ENCODE peak calls at places on chromosomes 7 and 10, in six cellular contexts. Y is psoas muscle, Z is neural progenitor cell, W is esophagus muscularis mucosa, K is A673, D is ovary. I is an unnamed sample. For H3K36me3, the result is how much of the 10 kb centered on the place peaks cover.

GRCh38 chr10:47346572-47347302 is 1.4 kb upstream of the RBP3 start:
- DNase-seq in Y (peak), Z (no peak), W (no peak), K (peak), D (no peak), I (no peak)

GRCh38 chr10:97428572-97428981 is 2.6 kb downstream of the PGAM1 start:
- DNase-seq in Y (no peak), Z (peak), W (no peak), K (peak), D (no peak), I (no peak)

GRCh38 chr10:91983403-91983802 is 59.8 kb downstream of the BTAF1 start:
- DNase-seq in Y (no peak), Z (no peak), W (no peak), K (no peak), D (no peak), I (peak)

GRCh38 chr10:125329056-125329455 is 168.7 kb upstream of the CTBP2 start:
- DNase-seq in Y (no peak), Z (no peak), W (no peak), K (no peak), D (no peak), I (no peak)

GRCh38 chr7:96675548-96675947 is 34.1 kb downstream of the SEM1 start:
- DNase-seq in Y (no peak), Z (no peak), W (no peak), K (peak), D (no peak), I (no peak)

GRCh38 chr10:89206402-89207180 is 526 bp downstream of the CH25H start:
- DNase-seq in Y (peak), Z (no peak), W (peak), K (no peak), D (peak), I (peak)

GRCh38 chr7:75617634-75618234 is 121.0 kb downstream of the HIP1 start:
- DNase-seq in Y (peak), Z (no peak), W (peak), K (no peak), D (no peak), I (peak)

GRCh38 chr7:6346581-6346980 is 74.2 kb upstream of the CYTH3 start:
- DNase-seq in Y (no peak), Z (peak), W (no peak), K (no peak), D (no peak), I (no peak)

GRCh38 chr7:152366662-152367061 is 69.1 kb downstream of the KMT2C start:
- DNase-seq in Y (peak), Z (no peak), W (no peak), K (no peak), D (peak), I (peak)

GRCh38 chr10:79250259-79250658 is 97.0 kb upstream of the PPIF start:
- DNase-seq in Y (peak), Z (no peak), W (no peak), K (no peak), D (no peak), I (no peak)

GRCh38 chr10:13712799-13713581 is 126.2 kb downstream of the PRPF18 start:
- DNase-seq in Y (peak), Z (no peak), W (peak), K (peak), D (no peak), I (peak)

GRCh38 chr7:106609416-106609815 is 51.5 kb downstream of the CCDC71L start:
- DNase-seq in Y (no peak), Z (no peak), W (no peak), K (peak), D (no peak), I (no peak)

GRCh38 chr10:88542522-88542921 is 40.6 kb downstream of the RNLS start:
- DNase-seq in Y (no peak), Z (no peak), W (no peak), K (no peak), D (no peak), I (no peak)

GRCh38 chr10:89891006-89891405 is 189.6 kb downstream of the KIF20B start:
- DNase-seq in Y (no peak), Z (no peak), W (no peak), K (no peak), D (no peak), I (no peak)

GRCh38 chr7:8190121-8190895 is 71.7 kb downstream of the ICA1 start:
- DNase-seq in Y (no peak), Z (peak), W (no peak), K (peak), D (peak), I (no peak)

GRCh38 chr10:72567421-72567820 is 58.5 kb downstream of the MICU1 start:
- DNase-seq in Y (peak), Z (no peak), W (no peak), K (no peak), D (no peak), I (no peak)

GRCh38 chr10:132522521-132523411 is 14.8 kb upstream of the INPP5A start:
- DNase-seq in Y (peak), Z (no peak), W (no peak), K (no peak), D (peak), I (peak)

GRCh38 chr10:89369142-89370105 is 8.4 kb upstream of the IFIT1B start:
- DNase-seq in Y (no peak), Z (peak), W (no peak), K (peak), D (no peak), I (no peak)

GRCh38 chr10:128078136-128078969 is 47.9 kb downstream of the MKI67 start:
- DNase-seq in Y (no peak), Z (peak), W (no peak), K (peak), D (no peak), I (no peak)

GRCh38 chr10:94210465-94211186 is 152.1 kb downstream of the NOC3L start:
- DNase-seq in Y (no peak), Z (no peak), W (no peak), K (no peak), D (peak), I (no peak)

GRCh38 chr7:65269150-65269856 is 104.4 kb upstream of the ZNF92 start:
- DNase-seq in Y (no peak), Z (peak), W (no peak), K (peak), D (peak), I (no peak)

GRCh38 chr10:98921381-98921780 is 314.3 kb downstream of the HPSE2 start:
- DNase-seq in Y (no peak), Z (no peak), W (no peak), K (no peak), D (no peak), I (no peak)
- H3K4me3 ChIP-seq in Y (no peak), Z (no peak), W (no peak), K (no peak), D (no peak), I (no peak)

GRCh38 chr7:50628469-50629084 is 63.4 kb upstream of the DDC start:
- DNase-seq in Y (peak), Z (peak), W (no peak), K (no peak), D (no peak), I (no peak)
- TF ChIP-seq CTCF in Y (peak), Z (peak), W (no peak), K (no peak), D (no peak), I (no peak)

DNA sequence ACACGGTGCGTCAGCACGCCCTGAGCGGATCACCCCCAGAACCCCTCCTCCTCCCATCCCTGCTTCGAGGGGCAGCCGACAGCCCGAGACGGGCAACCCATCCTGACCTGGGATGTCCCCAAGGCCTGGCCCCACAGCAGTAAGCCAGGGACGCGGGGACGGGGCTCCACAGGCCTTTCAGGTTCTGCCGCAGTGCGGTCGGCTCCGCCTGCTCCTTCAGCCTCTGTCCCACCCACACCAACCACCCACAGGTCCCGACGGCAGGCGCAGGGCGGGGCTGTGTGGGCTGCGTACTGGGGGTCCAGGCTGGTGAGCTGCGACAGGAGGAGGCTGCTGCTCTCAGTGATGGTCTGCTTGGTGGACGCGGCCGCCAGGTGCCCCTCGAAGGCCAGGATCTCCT is 16.7 kb downstream of the INTS1 start:
- DNase-seq in Y (no peak), Z (no peak), W (no peak), K (no peak), D (no peak), I (no peak)
- H3K36me3 ChIP-seq in Y (half or more), Z (under half), W (half or more), K (under half), D (under half), I (under half)

DNA sequence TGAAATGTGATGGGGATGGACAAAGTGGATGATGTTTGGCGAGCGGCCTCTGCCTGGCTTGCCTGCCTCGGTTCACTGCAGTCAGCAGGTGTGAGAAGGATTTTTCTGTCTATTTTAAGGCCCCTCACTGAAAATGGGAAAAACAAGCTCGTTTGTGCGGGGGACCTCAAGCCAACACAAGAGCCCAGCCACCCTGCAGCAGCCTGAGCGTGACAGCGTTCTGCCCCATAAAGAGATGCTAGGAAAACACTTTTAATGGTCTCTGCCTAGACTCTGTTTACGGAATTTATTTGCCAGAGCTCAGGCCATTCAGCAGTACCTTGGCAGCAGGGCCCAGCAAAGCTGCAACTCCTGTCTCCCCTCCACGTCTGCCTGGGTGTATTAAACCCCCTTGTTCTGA is 131.7 kb downstream of the GRK5 start:
- DNase-seq in Y (peak), Z (no peak), W (no peak), K (no peak), D (no peak), I (peak)
- H3K4me3 ChIP-seq in Y (no peak), Z (no peak), W (no peak), K (no peak), D (no peak), I (no peak)

GRCh38 chr7:116872026-116872425 is 9.6 kb downstream of the CAPZA2 start:
- DNase-seq in Y (no peak), Z (no peak), W (no peak), K (no peak), D (no peak), I (no peak)

GRCh38 chr7:116871061-116871700 is 8.8 kb downstream of the CAPZA2 start:
- DNase-seq in Y (no peak), Z (no peak), W (no peak), K (peak), D (no peak), I (no peak)

GRCh38 chr7:116876664-116877442 is 14.5 kb downstream of the CAPZA2 start:
- DNase-seq in Y (no peak), Z (peak), W (no peak), K (no peak), D (peak), I (peak)

GRCh38 chr7:116877443-116878217 is 15.2 kb downstream of the CAPZA2 start:
- DNase-seq in Y (no peak), Z (no peak), W (no peak), K (no peak), D (no peak), I (no peak)

GRCh38 chr7:116873619-116874018 is 11.2 kb downstream of the CAPZA2 start:
- DNase-seq in Y (no peak), Z (no peak), W (no peak), K (no peak), D (no peak), I (no peak)
- TF ChIP-seq CTCF in Y (no peak), Z (no peak), W (no peak), K (no peak), D (no peak), I (no peak)

GRCh38 chr10:6491841-6492609 is 88.1 kb downstream of the PRKCQ start:
- DNase-seq in Y (no peak), Z (no peak), W (peak), K (no peak), D (no peak), I (no peak)

GRCh38 chr10:6494934-6495592 is 85.0 kb downstream of the PRKCQ start:
- DNase-seq in Y (no peak), Z (no peak), W (peak), K (no peak), D (no peak), I (no peak)

GRCh38 chr10:6493521-6494451 is 86.3 kb downstream of the PRKCQ start:
- DNase-seq in Y (no peak), Z (no peak), W (peak), K (no peak), D (no peak), I (no peak)

GRCh38 chr10:6494452-6494839 is 85.6 kb downstream of the PRKCQ start:
- DNase-seq in Y (no peak), Z (no peak), W (no peak), K (no peak), D (no peak), I (no peak)

DNA sequence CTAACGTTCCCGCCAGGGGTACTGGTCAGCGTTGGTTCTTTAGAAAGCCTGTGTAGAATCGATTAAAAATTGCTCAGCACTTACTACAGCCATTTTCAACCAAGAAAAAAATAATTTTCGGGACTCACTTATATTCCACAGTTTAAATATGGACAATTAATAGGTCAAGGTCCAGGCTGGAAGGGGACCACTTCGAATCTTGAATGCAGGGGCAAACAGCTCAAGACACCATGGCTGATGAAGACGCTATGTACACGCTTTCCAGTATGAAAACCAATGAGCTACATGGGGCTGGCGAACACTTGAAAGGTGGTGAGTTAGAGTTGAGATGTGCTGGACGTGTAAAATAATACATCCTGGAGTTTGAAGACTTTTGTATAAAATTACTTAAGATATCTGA is 87.2 kb downstream of the PRKCQ start:
- DNase-seq in Y (no peak), Z (no peak), W (peak), K (no peak), D (no peak), I (no peak)
- H3K36me3 ChIP-seq in Y (half or more), Z (under half), W (under half), K (under half), D (under half), I (under half)

GRCh38 chr10:4354382-4354812 is 471.6 kb upstream of the AKR1E2 start:
- DNase-seq in Y (no peak), Z (no peak), W (no peak), K (no peak), D (no peak), I (no peak)
- H3K4me3 ChIP-seq in Y (no peak), Z (no peak), W (no peak), K (no peak), D (no peak), I (no peak)

GRCh38 chr7:27100601-27101187 is 1.8 kb downstream of the HOXA2 start:
- DNase-seq in Y (no peak), Z (peak), W (no peak), K (no peak), D (no peak), I (no peak)
- TF ChIP-seq CTCF in Y (no peak), Z (no peak), W (no peak), K (no peak), D (no peak), I (no peak)

GRCh38 chr7:30452278-30452930 is 26.2 kb downstream of the NOD1 start:
- DNase-seq in Y (no peak), Z (no peak), W (no peak), K (no peak), D (peak), I (no peak)
- H3K36me3 ChIP-seq in Y (half or more), Z (under half), W (half or more), K (under half), D (under half), I (half or more)